ENCODE peak calls at places on chromosomes 13 and 19, in nine cellular contexts. One of them, this sample, is unnamed.

GRCh38 chr19:58021541-58022282 is 12.1 kb upstream of the ZSCAN1 start:
- DNase-seq in dorsolateral prefrontal cortex: no peak
- DNase-seq in fibroblast of mammary gland: peak; percentile 61
- DNase-seq in fibroblast of the aortic adventitia: peak; percentile 40
- DNase-seq in upper lobe of right lung: no peak
- DNase-seq in psoas muscle: no peak
- DNase-seq in epithelial cell of proximal tubule: no peak
- DNase-seq in RWPE2: no peak
- DNase-seq in cardiac muscle cell: peak; percentile 81
- DNase-seq in this sample: peak; percentile 38

GRCh38 chr19:2176336-2176994 is 12.7 kb downstream of the DOT1L start:
- DNase-seq in cardiac muscle cell: no peak
- DNase-seq in epithelial cell of proximal tubule: no peak
- DNase-seq in dorsolateral prefrontal cortex: no peak
- DNase-seq in upper lobe of right lung: no peak
- DNase-seq in fibroblast of mammary gland: no peak
- DNase-seq in fibroblast of the aortic adventitia: no peak
- DNase-seq in RWPE2: no peak
- DNase-seq in psoas muscle: peak; percentile 88
- DNase-seq in this sample: no peak

GRCh38 chr19:47209323-47210179 is 21.4 kb downstream of the BBC3 start:
- DNase-seq in upper lobe of right lung: no peak
- DNase-seq in RWPE2: no peak
- DNase-seq in fibroblast of mammary gland: no peak
- DNase-seq in cardiac muscle cell: no peak
- DNase-seq in psoas muscle: no peak
- DNase-seq in fibroblast of the aortic adventitia: no peak
- DNase-seq in epithelial cell of proximal tubule: no peak
- DNase-seq in dorsolateral prefrontal cortex: no peak
- DNase-seq in this sample: peak; percentile 28

GRCh38 chr13:98504371-98504963 is 72.4 kb downstream of the STK24 start:
- DNase-seq in epithelial cell of proximal tubule: no peak
- DNase-seq in fibroblast of mammary gland: no peak
- DNase-seq in upper lobe of right lung: peak; percentile 49
- DNase-seq in fibroblast of the aortic adventitia: no peak
- DNase-seq in psoas muscle: no peak
- DNase-seq in dorsolateral prefrontal cortex: no peak
- DNase-seq in cardiac muscle cell: no peak
- DNase-seq in RWPE2: no peak
- DNase-seq in this sample: no peak

GRCh38 chr19:6674868-6675305 is 4.9 kb upstream of the TNFSF14 start:
- DNase-seq in psoas muscle: peak; percentile 74
- DNase-seq in fibroblast of mammary gland: peak; percentile 57
- DNase-seq in epithelial cell of proximal tubule: no peak
- DNase-seq in cardiac muscle cell: no peak
- DNase-seq in upper lobe of right lung: peak; percentile 76
- DNase-seq in RWPE2: no peak
- DNase-seq in fibroblast of the aortic adventitia: peak; percentile 54
- DNase-seq in dorsolateral prefrontal cortex: no peak
- DNase-seq in this sample: peak; percentile 50

GRCh38 chr19:46372901-46373572 is 26.1 kb downstream of the PPP5C start:
- DNase-seq in epithelial cell of proximal tubule: no peak
- DNase-seq in dorsolateral prefrontal cortex: peak; percentile 34
- DNase-seq in RWPE2: peak; percentile 65
- DNase-seq in psoas muscle: no peak
- DNase-seq in fibroblast of the aortic adventitia: peak; percentile 41
- DNase-seq in upper lobe of right lung: peak; percentile 60
- DNase-seq in fibroblast of mammary gland: peak; percentile 62
- DNase-seq in cardiac muscle cell: no peak
- DNase-seq in this sample: peak; percentile 55

GRCh38 chr13:34250151-34250550 is 432.2 kb downstream of the RFC3 start:
- DNase-seq in fibroblast of mammary gland: no peak
- DNase-seq in upper lobe of right lung: no peak
- DNase-seq in fibroblast of the aortic adventitia: no peak
- DNase-seq in psoas muscle: no peak
- DNase-seq in dorsolateral prefrontal cortex: no peak
- DNase-seq in epithelial cell of proximal tubule: no peak
- DNase-seq in cardiac muscle cell: no peak
- DNase-seq in RWPE2: no peak
- DNase-seq in this sample: peak; percentile 31

GRCh38 chr13:70817571-70817970 is 709.3 kb upstream of the KLHL1 start:
- DNase-seq in RWPE2: no peak
- DNase-seq in fibroblast of mammary gland: no peak
- DNase-seq in psoas muscle: no peak
- DNase-seq in epithelial cell of proximal tubule: no peak
- DNase-seq in cardiac muscle cell: no peak
- DNase-seq in upper lobe of right lung: no peak
- DNase-seq in fibroblast of the aortic adventitia: no peak
- DNase-seq in dorsolateral prefrontal cortex: no peak
- DNase-seq in this sample: no peak

GRCh38 chr13:47798194-47798593 is 202.9 kb downstream of the SUCLA2 start:
- DNase-seq in cardiac muscle cell: no peak
- DNase-seq in fibroblast of mammary gland: no peak
- DNase-seq in dorsolateral prefrontal cortex: no peak
- DNase-seq in RWPE2: no peak
- DNase-seq in epithelial cell of proximal tubule: no peak
- DNase-seq in psoas muscle: no peak
- DNase-seq in upper lobe of right lung: no peak
- DNase-seq in fibroblast of the aortic adventitia: no peak
- DNase-seq in this sample: no peak

GRCh38 chr13:47796816-47797215 is 204.3 kb downstream of the SUCLA2 start:
- DNase-seq in fibroblast of mammary gland: no peak
- DNase-seq in psoas muscle: no peak
- DNase-seq in dorsolateral prefrontal cortex: peak; percentile 52
- DNase-seq in RWPE2: no peak
- DNase-seq in upper lobe of right lung: no peak
- DNase-seq in epithelial cell of proximal tubule: no peak
- DNase-seq in cardiac muscle cell: peak; percentile 5
- DNase-seq in fibroblast of the aortic adventitia: no peak
- DNase-seq in this sample: peak; percentile 24

GRCh38 chr13:47798906-47799305 is 202.2 kb downstream of the SUCLA2 start:
- DNase-seq in upper lobe of right lung: no peak
- DNase-seq in dorsolateral prefrontal cortex: no peak
- DNase-seq in RWPE2: no peak
- DNase-seq in fibroblast of the aortic adventitia: peak; percentile 27
- DNase-seq in epithelial cell of proximal tubule: no peak
- DNase-seq in psoas muscle: no peak
- DNase-seq in cardiac muscle cell: peak; percentile 5
- DNase-seq in fibroblast of mammary gland: peak; percentile 42
- DNase-seq in this sample: peak; percentile 27

GRCh38 chr13:47790755-47791154 is 210.3 kb downstream of the SUCLA2 start:
- DNase-seq in psoas muscle: no peak
- DNase-seq in RWPE2: no peak
- DNase-seq in upper lobe of right lung: no peak
- DNase-seq in fibroblast of mammary gland: no peak
- DNase-seq in fibroblast of the aortic adventitia: no peak
- DNase-seq in dorsolateral prefrontal cortex: no peak
- DNase-seq in cardiac muscle cell: no peak
- DNase-seq in epithelial cell of proximal tubule: no peak
- DNase-seq in this sample: no peak

GRCh38 chr13:47794963-47795362 is 206.1 kb downstream of the SUCLA2 start:
- DNase-seq in cardiac muscle cell: no peak
- DNase-seq in upper lobe of right lung: no peak
- DNase-seq in epithelial cell of proximal tubule: no peak
- DNase-seq in RWPE2: no peak
- DNase-seq in psoas muscle: no peak
- DNase-seq in fibroblast of mammary gland: peak; percentile 33
- DNase-seq in fibroblast of the aortic adventitia: peak; percentile 11
- DNase-seq in dorsolateral prefrontal cortex: no peak
- DNase-seq in this sample: peak; percentile 6
- TF ChIP-seq CTCF in cardiac muscle cell: peak; percentile 70
- TF ChIP-seq CTCF in upper lobe of right lung: peak; percentile 25
- TF ChIP-seq CTCF in epithelial cell of proximal tubule: peak; percentile 60
- TF ChIP-seq CTCF in RWPE2: peak; percentile 32
- TF ChIP-seq CTCF in psoas muscle: no peak
- TF ChIP-seq CTCF in fibroblast of mammary gland: peak; percentile 75
- TF ChIP-seq CTCF in fibroblast of the aortic adventitia: peak; percentile 63
- TF ChIP-seq CTCF in dorsolateral prefrontal cortex: no peak
- TF ChIP-seq CTCF in this sample: peak; percentile 64

DNA sequence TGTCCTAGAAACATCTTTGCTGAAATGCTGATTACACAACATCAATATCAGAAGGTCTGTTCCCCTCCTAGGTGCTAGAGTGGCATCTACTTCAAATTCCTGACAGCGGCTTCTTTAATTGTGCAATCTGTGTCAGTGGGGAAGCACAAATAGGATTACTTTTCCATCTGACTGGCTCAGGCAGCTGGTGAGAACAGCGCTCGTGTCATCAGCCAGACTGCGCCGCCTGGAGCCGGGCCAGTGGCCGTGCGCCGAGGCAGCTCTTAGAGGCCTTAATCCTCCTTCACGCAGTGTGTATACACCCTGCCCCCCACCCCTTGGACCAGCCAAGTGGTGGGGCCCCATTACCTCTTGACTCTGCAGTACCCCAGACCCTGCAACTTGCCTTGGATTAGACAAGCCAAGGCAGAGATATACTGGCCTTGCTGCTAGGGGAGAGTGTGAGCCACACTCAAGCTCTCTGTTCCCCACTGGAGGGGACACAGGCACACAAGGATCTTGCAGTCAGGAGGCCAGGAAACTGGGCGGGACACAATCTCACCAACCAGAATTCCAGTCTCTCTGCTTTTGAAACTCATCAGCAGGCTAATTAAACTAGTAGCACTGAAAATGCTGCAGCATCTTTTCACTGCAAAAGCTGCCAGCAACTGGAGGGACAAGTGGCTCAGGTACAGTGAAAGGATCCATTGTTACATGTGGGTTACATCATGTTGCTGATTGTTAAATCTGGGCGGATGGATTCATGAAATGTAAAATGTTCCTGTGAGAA is 48.9 kb upstream of the EPHX3 start:
- DNase-seq in cardiac muscle cell: no peak
- DNase-seq in psoas muscle: peak; percentile 95
- DNase-seq in upper lobe of right lung: peak; percentile 86
- DNase-seq in RWPE2: no peak
- DNase-seq in fibroblast of the aortic adventitia: peak; percentile 86
- DNase-seq in epithelial cell of proximal tubule: peak; percentile 69
- DNase-seq in dorsolateral prefrontal cortex: peak; percentile 89
- DNase-seq in fibroblast of mammary gland: peak; percentile 88
- DNase-seq in this sample: peak; percentile 90
- H3K4me3 ChIP-seq in cardiac muscle cell: no peak overlapping the region
- H3K4me3 ChIP-seq in psoas muscle: no peak overlapping the region
- H3K4me3 ChIP-seq in upper lobe of right lung: no peak overlapping the region
- H3K4me3 ChIP-seq in RWPE2: no peak overlapping the region
- H3K4me3 ChIP-seq in fibroblast of the aortic adventitia: peak overlapping the region; percentile 13
- H3K4me3 ChIP-seq in epithelial cell of proximal tubule: no peak overlapping the region
- H3K4me3 ChIP-seq in dorsolateral prefrontal cortex: no peak overlapping the region
- H3K4me3 ChIP-seq in fibroblast of mammary gland: no peak overlapping the region
- H3K4me3 ChIP-seq in this sample: peak overlapping the region; percentile 22

GRCh38 chr13:111186305-111186930 is 71.3 kb downstream of the ARHGEF7 start:
- DNase-seq in cardiac muscle cell: no peak
- DNase-seq in psoas muscle: no peak
- DNase-seq in fibroblast of mammary gland: no peak
- DNase-seq in RWPE2: no peak
- DNase-seq in dorsolateral prefrontal cortex: peak; percentile 49
- DNase-seq in epithelial cell of proximal tubule: no peak
- DNase-seq in fibroblast of the aortic adventitia: no peak
- DNase-seq in upper lobe of right lung: no peak
- DNase-seq in this sample: no peak

GRCh38 chr13:111183959-111184684 is 69.0 kb downstream of the ARHGEF7 start:
- DNase-seq in RWPE2: no peak
- DNase-seq in cardiac muscle cell: no peak
- DNase-seq in epithelial cell of proximal tubule: no peak
- DNase-seq in fibroblast of mammary gland: no peak
- DNase-seq in psoas muscle: no peak
- DNase-seq in dorsolateral prefrontal cortex: peak; percentile 67
- DNase-seq in upper lobe of right lung: no peak
- DNase-seq in fibroblast of the aortic adventitia: peak; percentile 31
- DNase-seq in this sample: no peak

GRCh38 chr13:111183087-111183645 is 68.1 kb downstream of the ARHGEF7 start:
- DNase-seq in fibroblast of mammary gland: no peak
- DNase-seq in psoas muscle: no peak
- DNase-seq in RWPE2: no peak
- DNase-seq in fibroblast of the aortic adventitia: no peak
- DNase-seq in dorsolateral prefrontal cortex: no peak
- DNase-seq in epithelial cell of proximal tubule: no peak
- DNase-seq in cardiac muscle cell: no peak
- DNase-seq in upper lobe of right lung: no peak
- DNase-seq in this sample: no peak

GRCh38 chr13:111184685-111185401 is 69.7 kb downstream of the ARHGEF7 start:
- DNase-seq in psoas muscle: no peak
- DNase-seq in fibroblast of mammary gland: peak; percentile 32
- DNase-seq in cardiac muscle cell: no peak
- DNase-seq in dorsolateral prefrontal cortex: no peak
- DNase-seq in fibroblast of the aortic adventitia: peak; percentile 33
- DNase-seq in upper lobe of right lung: no peak
- DNase-seq in epithelial cell of proximal tubule: no peak
- DNase-seq in RWPE2: no peak
- DNase-seq in this sample: no peak

DNA sequence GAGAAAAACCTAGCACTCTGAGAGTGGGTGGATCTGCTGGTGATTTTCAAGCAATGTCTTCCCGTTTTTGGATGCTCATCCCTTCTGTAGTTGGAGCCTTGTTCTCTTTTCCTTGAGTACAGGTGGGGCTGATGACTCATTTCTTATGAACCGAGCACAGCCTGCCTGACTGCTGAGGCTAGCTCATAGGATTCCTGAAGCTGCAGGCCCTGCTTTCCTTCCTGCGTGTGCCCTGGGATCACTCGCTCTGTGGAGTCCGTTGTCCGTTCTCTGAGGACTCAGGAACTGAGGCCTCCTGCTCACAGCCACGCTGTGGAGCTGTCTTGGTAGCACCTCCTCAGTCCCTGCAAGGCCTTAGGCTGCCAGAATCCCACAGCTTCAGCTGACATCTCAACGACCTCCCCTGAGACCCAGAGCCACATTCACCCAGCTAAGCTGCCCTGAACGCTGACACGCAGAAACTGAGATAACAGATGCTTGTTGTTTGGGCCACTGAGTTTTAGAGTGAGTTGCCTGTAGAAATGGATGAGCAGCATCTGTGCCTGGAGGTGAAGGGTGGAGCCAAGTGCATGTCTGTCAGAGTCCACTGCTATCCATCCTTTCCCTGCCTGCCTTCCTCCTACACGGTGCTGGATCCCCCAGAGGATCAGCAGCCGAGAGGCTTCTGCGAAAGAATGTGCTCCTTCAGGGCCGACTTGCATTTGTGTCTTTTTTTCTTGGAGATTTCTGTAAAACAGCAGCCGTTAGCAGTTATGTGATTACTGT is 73.0 kb downstream of the ARHGEF7 start:
- DNase-seq in fibroblast of the aortic adventitia: peak; percentile 21
- DNase-seq in dorsolateral prefrontal cortex: no peak
- DNase-seq in cardiac muscle cell: peak; percentile 47
- DNase-seq in epithelial cell of proximal tubule: no peak
- DNase-seq in fibroblast of mammary gland: peak; percentile 52
- DNase-seq in RWPE2: no peak
- DNase-seq in psoas muscle: no peak
- DNase-seq in upper lobe of right lung: no peak
- DNase-seq in this sample: no peak
- TF ChIP-seq CTCF in fibroblast of the aortic adventitia: no peak
- TF ChIP-seq CTCF in dorsolateral prefrontal cortex: no peak
- TF ChIP-seq CTCF in cardiac muscle cell: no peak
- TF ChIP-seq CTCF in epithelial cell of proximal tubule: no peak
- TF ChIP-seq CTCF in fibroblast of mammary gland: no peak
- TF ChIP-seq CTCF in RWPE2: no peak
- TF ChIP-seq CTCF in psoas muscle: no peak
- TF ChIP-seq CTCF in upper lobe of right lung: no peak
- TF ChIP-seq CTCF in this sample: no peak

DNA sequence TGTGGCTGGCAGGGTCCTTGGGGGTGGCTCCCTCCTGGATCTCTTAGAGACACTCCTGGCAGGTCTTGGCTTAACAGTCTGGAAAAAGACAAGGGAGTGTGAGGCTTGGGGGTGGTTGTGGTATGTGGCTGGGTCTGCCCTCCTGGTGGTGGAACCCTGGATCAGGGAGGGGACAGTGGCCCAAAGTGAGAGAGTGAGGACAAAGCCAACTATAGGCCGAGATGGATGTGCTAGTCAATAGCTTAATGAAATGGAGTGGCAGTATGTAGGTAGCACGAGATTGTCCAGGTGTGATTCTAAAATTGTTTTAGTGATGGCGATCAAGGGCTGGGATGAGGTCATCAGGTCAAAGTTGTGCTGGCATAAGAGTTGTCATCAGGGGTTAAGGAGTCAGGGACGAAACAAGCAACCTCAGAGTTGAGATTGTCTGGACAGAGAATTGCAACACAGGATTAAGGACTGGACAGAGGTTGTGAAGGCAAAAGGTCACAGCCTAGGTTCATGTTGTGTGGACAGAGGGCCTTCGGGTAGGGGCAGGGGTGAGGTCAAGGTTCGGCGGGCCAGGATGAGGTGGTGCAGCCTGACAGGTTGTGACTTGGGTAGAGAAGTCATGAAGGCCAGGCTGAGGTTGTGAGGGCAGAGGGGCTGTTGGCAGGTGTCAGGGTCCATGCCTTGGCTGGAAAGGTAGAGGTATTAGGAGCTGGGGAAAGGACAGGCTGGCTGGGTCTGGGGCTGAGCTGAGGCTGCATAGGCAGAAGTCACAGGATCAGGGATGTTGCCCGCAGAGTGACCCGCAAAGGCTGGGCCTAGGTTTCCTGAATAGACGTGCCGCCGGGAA is 4.5 kb upstream of the RASAL3 start:
- DNase-seq in fibroblast of the aortic adventitia: no peak
- DNase-seq in cardiac muscle cell: no peak
- DNase-seq in fibroblast of mammary gland: no peak
- DNase-seq in RWPE2: no peak
- DNase-seq in upper lobe of right lung: peak; percentile 12
- DNase-seq in dorsolateral prefrontal cortex: no peak
- DNase-seq in epithelial cell of proximal tubule: no peak
- DNase-seq in psoas muscle: no peak
- DNase-seq in this sample: no peak
- H3K4me3 ChIP-seq in fibroblast of the aortic adventitia: no peak overlapping the region
- H3K4me3 ChIP-seq in cardiac muscle cell: no peak overlapping the region
- H3K4me3 ChIP-seq in fibroblast of mammary gland: no peak overlapping the region
- H3K4me3 ChIP-seq in RWPE2: no peak overlapping the region
- H3K4me3 ChIP-seq in upper lobe of right lung: peak overlapping the region; percentile 42
- H3K4me3 ChIP-seq in dorsolateral prefrontal cortex: no peak overlapping the region
- H3K4me3 ChIP-seq in epithelial cell of proximal tubule: no peak overlapping the region
- H3K4me3 ChIP-seq in psoas muscle: peak overlapping the region; percentile 50
- H3K4me3 ChIP-seq in this sample: no peak overlapping the region

This sample was measured in AG10803.